ENCODE peak calls at places on chromosomes 11 and 22, in ten cellular contexts. Z, F, G, U, B, H, W, T, K and O are unnamed samples.

GRCh38 chr22:19749876-19750275 is 10.7 kb upstream of the TBX1 start:
- DNase-seq in Z (no peak), F (no peak), G (no peak), U (no peak), B (no peak), H (no peak), W (no peak), T (no peak), K (no peak), O (no peak)

GRCh38 chr22:29816539-29816938 is 21.5 kb downstream of the ASCC2 start:
- DNase-seq in Z (no peak), F (no peak), G (no peak), U (no peak), B (no peak), H (no peak), W (no peak), T (no peak), K (no peak), O (no peak)

GRCh38 chr11:121661796-121662508 is 209.2 kb upstream of the SORL1-AS1 start:
- DNase-seq in Z (no peak), F (no peak), G (peak; percentile 52), U (no peak), B (no peak), H (peak; percentile 78), W (no peak), T (no peak), K (no peak), O (peak; percentile 32)

GRCh38 chr11:27234043-27234668 is 128.9 kb downstream of the CCDC34 start:
- DNase-seq in Z (no peak), F (no peak), G (peak; percentile 71), U (no peak), B (no peak), H (peak; percentile 100), W (no peak), T (peak; percentile 95), K (peak; percentile 33), O (peak; percentile 86)

GRCh38 chr11:62923634-62924411 is 2.7 kb upstream of the CHRM1 start:
- DNase-seq in Z (no peak), F (no peak), G (no peak), U (peak; percentile 39), B (peak; percentile 61), H (no peak), W (no peak), T (peak; percentile 54), K (no peak), O (no peak)

GRCh38 chr22:33895444-33895843 is 24.8 kb downstream of the LARGE1 start:
- DNase-seq in Z (no peak), F (no peak), G (no peak), U (no peak), B (no peak), H (no peak), W (no peak), T (no peak), K (no peak), O (no peak)

GRCh38 chr11:21921151-21921550 is 271.7 kb upstream of the ANO5 start:
- DNase-seq in Z (no peak), F (no peak), G (no peak), U (no peak), B (no peak), H (no peak), W (no peak), T (no peak), K (no peak), O (no peak)

GRCh38 chr11:119103793-119104192 is 2.1 kb upstream of the DPAGT1 start:
- DNase-seq in Z (no peak), F (no peak), G (no peak), U (no peak), B (no peak), H (no peak), W (no peak), T (peak; percentile 33), K (no peak), O (no peak)

GRCh38 chr11:112212710-112213109 is 13.5 kb upstream of the PTS start:
- DNase-seq in Z (no peak), F (no peak), G (no peak), U (no peak), B (no peak), H (no peak), W (no peak), T (no peak), K (no peak), O (no peak)

GRCh38 chr11:106281455-106282173 is 204.2 kb downstream of the AASDHPPT start:
- DNase-seq in Z (no peak), F (no peak), G (no peak), U (no peak), B (no peak), H (peak; percentile 90), W (no peak), T (no peak), K (no peak), O (no peak)

GRCh38 chr11:39374963-39375698 is 2084.3 kb downstream of the LRRC4C start:
- DNase-seq in Z (no peak), F (no peak), G (no peak), U (peak; percentile 44), B (no peak), H (no peak), W (no peak), T (peak; percentile 78), K (no peak), O (no peak)

GRCh38 chr11:130434521-130435223 is 6.3 kb upstream of the ADAMTS8 start:
- DNase-seq in Z (peak; percentile 63), F (peak; percentile 64), G (peak; percentile 70), U (peak; percentile 68), B (peak; percentile 78), H (peak; percentile 60), W (peak; percentile 81), T (peak; percentile 83), K (peak; percentile 71), O (peak; percentile 64)

GRCh38 chr22:33274214-33274828 is 216.1 kb upstream of the SYN3 start:
- DNase-seq in Z (no peak), F (no peak), G (peak; percentile 32), U (no peak), B (no peak), H (no peak), W (peak; percentile 50), T (peak; percentile 92), K (peak; percentile 17), O (peak; percentile 18)

GRCh38 chr11:8273281-8273680 is 9.6 kb upstream of the LMO1 start:
- DNase-seq in Z (no peak), F (no peak), G (no peak), U (no peak), B (no peak), H (peak; percentile 34), W (no peak), T (no peak), K (no peak), O (no peak)

GRCh38 chr22:49833340-49834007 is 5.8 kb upstream of the BRD1 start:
- DNase-seq in Z (no peak), F (no peak), G (no peak), U (no peak), B (no peak), H (no peak), W (no peak), T (no peak), K (no peak), O (no peak)

DNA sequence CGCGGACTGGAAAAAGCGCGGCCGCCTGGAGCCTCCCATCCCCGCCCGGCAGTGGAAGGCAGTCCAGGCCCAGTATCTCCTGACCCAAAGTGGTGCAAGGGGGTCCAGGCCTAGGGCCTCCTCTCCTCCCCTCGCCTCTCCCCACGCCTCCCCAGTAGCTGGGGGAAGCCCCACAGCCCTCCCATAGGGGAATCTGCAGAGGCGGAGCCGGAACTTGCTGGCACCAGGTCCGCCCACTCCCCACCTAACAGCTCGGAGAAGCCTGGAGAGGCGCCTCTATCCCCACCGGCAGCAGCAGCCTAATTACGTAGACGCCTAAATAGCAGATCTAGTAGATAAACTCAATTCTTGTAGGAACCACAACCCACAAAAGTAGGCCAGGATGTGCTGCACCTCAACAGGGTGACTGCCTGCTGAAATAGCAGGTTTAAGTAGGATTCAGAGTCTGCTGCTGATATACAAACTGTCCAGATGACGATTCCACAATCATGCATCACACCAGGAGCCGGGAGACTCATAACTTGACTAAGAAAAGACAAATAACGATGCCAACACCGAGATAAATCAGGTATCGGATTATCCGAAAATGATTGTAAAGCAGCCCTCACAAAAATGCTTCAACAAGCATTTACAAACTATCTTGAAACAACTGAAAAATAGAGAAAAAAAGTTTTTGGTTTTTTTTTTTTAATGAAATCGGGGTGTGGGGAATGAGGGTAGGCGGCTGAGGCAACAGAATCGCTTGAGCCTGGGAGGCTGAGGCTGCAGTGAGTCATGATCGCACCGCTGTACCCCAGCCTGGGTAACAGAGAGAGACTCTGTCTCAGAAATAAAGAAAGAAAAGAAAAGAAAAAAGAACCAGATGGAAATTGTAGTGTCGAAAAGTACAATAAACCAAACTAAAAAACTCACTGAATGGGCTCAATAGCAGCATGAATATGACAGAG is 11.4 kb upstream of the BRD1 start:
- DNase-seq in Z (no peak), F (peak; percentile 86), G (no peak), U (peak; percentile 91), B (no peak), H (peak; percentile 64), W (no peak), T (no peak), K (no peak), O (no peak)
- H3K36me3 ChIP-seq in Z (no peaks in the 10 kb centered on the region), F (no peaks in the 10 kb centered on the region), G (no peaks in the 10 kb centered on the region), U (no peaks in the 10 kb centered on the region), B (no peaks in the 10 kb centered on the region), H (no peaks in the 10 kb centered on the region), W (no peaks in the 10 kb centered on the region), T (no peaks in the 10 kb centered on the region), K (no peaks in the 10 kb centered on the region), O (no peaks in the 10 kb centered on the region)

GRCh38 chr11:1694064-1694845 is 2.7 kb upstream of the KRTAP5-6 start:
- DNase-seq in Z (peak; percentile 67), F (peak; percentile 87), G (peak; percentile 74), U (peak; percentile 75), B (peak; percentile 94), H (peak; percentile 38), W (peak; percentile 89), T (peak; percentile 93), K (peak; percentile 91), O (peak; percentile 81)
- H3K4me3 ChIP-seq in Z (no peak overlapping the region), F (peak overlapping the region; percentile 54), G (no peak overlapping the region), U (no peak overlapping the region), B (peak overlapping the region; percentile 25), H (peak overlapping the region; percentile 35), W (peak overlapping the region; percentile 29), T (no peak overlapping the region), K (no peak overlapping the region), O (peak overlapping the region; percentile 46)

DNA sequence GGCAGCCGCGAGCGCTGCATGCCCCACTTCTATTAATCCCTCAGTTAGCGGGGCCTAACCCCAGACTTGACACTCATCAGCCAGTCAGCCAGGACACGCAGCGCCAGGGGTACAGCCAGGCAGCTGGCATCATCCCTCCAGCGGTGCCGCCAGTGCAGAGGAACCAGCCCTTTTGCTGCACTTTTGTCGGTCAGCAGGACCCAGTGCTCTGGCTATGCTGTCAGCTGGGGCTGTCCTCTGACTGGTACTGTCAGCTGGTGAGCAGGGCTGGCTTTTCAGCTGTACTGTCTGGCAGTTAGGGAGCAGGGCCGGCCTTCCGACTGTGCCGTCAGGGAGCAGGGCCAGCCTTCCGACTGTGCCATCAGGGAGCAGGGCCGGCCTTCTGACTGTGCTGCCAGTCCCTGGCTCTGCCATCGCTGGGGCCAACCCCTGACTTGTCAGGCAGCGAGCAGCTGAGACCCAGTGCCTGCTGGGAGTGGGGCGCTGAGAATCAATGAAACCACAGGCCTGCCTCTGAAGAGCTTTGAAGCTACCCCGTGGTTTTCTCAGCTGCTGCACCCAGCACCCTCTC is 115.4 kb downstream of the KIAA1671 start:
- DNase-seq in Z (no peak), F (peak; percentile 74), G (peak; percentile 58), U (peak; percentile 91), B (no peak), H (no peak), W (no peak), T (no peak), K (peak; percentile 68), O (peak; percentile 42)
- H3K9me3 ChIP-seq in Z (no peaks in the 10 kb centered on the region), F (no peaks in the 10 kb centered on the region), G (no peaks in the 10 kb centered on the region), U (no peaks in the 10 kb centered on the region), B (no peaks in the 10 kb centered on the region), H (no peaks in the 10 kb centered on the region), W (no peaks in the 10 kb centered on the region), T (no peaks in the 10 kb centered on the region), K (no peaks in the 10 kb centered on the region), O (no peaks in the 10 kb centered on the region)

GRCh38 chr22:50516891-50517290 is 8.5 kb downstream of the SCO2 start:
- DNase-seq in Z (no peak), F (no peak), G (no peak), U (no peak), B (no peak), H (no peak), W (no peak), T (no peak), K (no peak), O (no peak)
- H3K36me3 ChIP-seq in Z (peaks cover 73% of the 10 kb centered on the region), F (peaks cover 3% of the 10 kb centered on the region), G (peaks cover 45% of the 10 kb centered on the region), U (peaks cover 35% of the 10 kb centered on the region), B (peaks cover 33% of the 10 kb centered on the region), H (no peaks in the 10 kb centered on the region), W (peaks cover 19% of the 10 kb centered on the region), T (peaks cover 6% of the 10 kb centered on the region), K (no peaks in the 10 kb centered on the region), O (peaks cover 36% of the 10 kb centered on the region)